ENCODE peak calls at places on chromosomes 1 and 21, in nine cellular contexts. L is heart right ventricle, G is brain microvascular endothelial cell, H is mammary epithelial cell, C is heart left ventricle, X is lung, W is breast epithelium, Q is left ventricle myocardium inferior, Y is upper lobe of left lung. O is an unnamed sample. For H3K36me3, the result is how much of the 10 kb centered on the place peaks cover.

GRCh38 chr1:8024329-8024728 is 1.8 kb downstream of the ERRFI1 start:
- DNase-seq in Y (no peak), H (no peak), Q (no peak), C (no peak), W (no peak), G (no peak), L (no peak), X (no peak), O (no peak)

GRCh38 chr1:194268839-194269238 is 1082.4 kb upstream of the B3GALT2 start:
- DNase-seq in Q (no peak), C (no peak), H (no peak), G (no peak), X (no peak), W (no peak), L (no peak), Y (no peak), O (no peak)

GRCh38 chr1:202283991-202284390 is 57.7 kb downstream of the UBE2T start:
- DNase-seq in C (no peak), X (no peak), Q (no peak), G (peak), Y (no peak), L (no peak), W (no peak), H (peak), O (no peak)

GRCh38 chr1:210233495-210234253 is 1.1 kb downstream of the SERTAD4 start:
- DNase-seq in C (peak), L (no peak), G (peak), Q (peak), Y (peak), H (peak), W (peak), X (peak), O (peak)

GRCh38 chr1:65431111-65431705 is 10.7 kb downstream of the LEPR start:
- DNase-seq in C (no peak), W (no peak), Y (no peak), L (no peak), Q (no peak), H (no peak), G (peak), X (no peak), O (no peak)

GRCh38 chr1:4176841-4177240 is 276.8 kb upstream of the C1orf174 start:
- DNase-seq in W (no peak), X (no peak), G (no peak), Y (no peak), H (no peak), L (no peak), C (no peak), Q (no peak), O (no peak)

GRCh38 chr1:161182214-161182613 is 4.9 kb upstream of the B4GALT3 start:
- DNase-seq in C (no peak), H (peak), L (no peak), Q (no peak), W (no peak), Y (no peak), X (no peak), G (no peak), O (no peak)

GRCh38 chr1:63523738-63524137 is 413 bp downstream of the EFCAB7 start:
- DNase-seq in Q (no peak), W (no peak), G (no peak), L (no peak), H (no peak), C (no peak), Y (no peak), X (no peak), O (no peak)

GRCh38 chr1:245220381-245220985 is 65.7 kb downstream of the KIF26B start:
- DNase-seq in X (no peak), C (no peak), Y (no peak), G (no peak), L (no peak), Q (no peak), H (no peak), W (no peak), O (no peak)

GRCh38 chr1:58819719-58820118 is 35.9 kb upstream of the JUN start:
- DNase-seq in C (no peak), Q (no peak), X (no peak), Y (no peak), H (no peak), L (no peak), G (peak), W (no peak), O (no peak)

GRCh38 chr1:235566092-235566491 is 61.8 kb upstream of the B3GALNT2 start:
- DNase-seq in Y (no peak), Q (no peak), X (no peak), W (no peak), G (no peak), L (no peak), C (no peak), H (no peak), O (no peak)

GRCh38 chr1:48644190-48644930 is 132.3 kb downstream of the BEND5 start:
- DNase-seq in W (no peak), C (no peak), L (no peak), G (no peak), Q (no peak), X (no peak), H (no peak), Y (no peak), O (no peak)

GRCh38 chr1:243482237-243483022 is 226.6 kb downstream of the SDCCAG8 start:
- DNase-seq in Q (no peak), C (no peak), L (no peak), Y (no peak), W (no peak), G (peak), X (no peak), H (peak), O (no peak)

GRCh38 chr1:17347769-17348592 is 24.0 kb upstream of the PADI6 start:
- DNase-seq in G (peak), Y (no peak), H (peak), C (no peak), X (no peak), W (no peak), L (no peak), Q (no peak), O (no peak)

GRCh38 chr1:89630046-89630445 is 2.9 kb upstream of the LRRC8C start:
- DNase-seq in X (no peak), Y (no peak), W (no peak), L (no peak), C (no peak), G (no peak), Q (no peak), H (no peak), O (no peak)

GRCh38 chr1:21896652-21897532 is 40.2 kb downstream of the HSPG2 start:
- DNase-seq in W (peak), L (peak), Y (peak), H (no peak), C (peak), G (no peak), Q (peak), X (peak), O (peak)

GRCh38 chr1:204092632-204093420 is 19.9 kb downstream of the SOX13 start:
- DNase-seq in L (no peak), Y (no peak), W (no peak), H (no peak), X (no peak), Q (no peak), G (no peak), C (no peak), O (peak)

GRCh38 chr1:183267646-183268431 is 81.8 kb downstream of the LAMC2 start:
- DNase-seq in L (no peak), H (peak), C (no peak), Q (no peak), Y (no peak), W (no peak), X (no peak), G (peak), O (no peak)

GRCh38 chr21:46127239-46128105 is 27.9 kb downstream of the FTCD start:
- DNase-seq in Y (no peak), H (no peak), Q (no peak), C (no peak), L (no peak), G (no peak), X (no peak), W (peak), O (peak)

GRCh38 chr1:158324375-158324774 is 7.0 kb downstream of the CD1B start:
- DNase-seq in X (no peak), Y (no peak), C (no peak), H (no peak), G (no peak), W (no peak), Q (no peak), L (no peak), O (no peak)

GRCh38 chr1:15222653-15223303 is 24.2 kb upstream of the FHAD1 start:
- DNase-seq in L (no peak), Q (no peak), C (no peak), X (no peak), Y (no peak), H (no peak), W (no peak), G (no peak), O (no peak)

GRCh38 chr21:38507374-38507942 is 9.2 kb upstream of the ERG start:
- DNase-seq in X (no peak), C (no peak), L (no peak), Y (no peak), Q (no peak), W (no peak), G (no peak), H (no peak), O (no peak)

GRCh38 chr21:38505654-38506523 is 7.6 kb upstream of the ERG start:
- DNase-seq in Y (peak), H (peak), X (no peak), Q (no peak), C (no peak), G (peak), L (peak), W (no peak), O (no peak)

GRCh38 chr21:38506606-38507331 is 8.5 kb upstream of the ERG start:
- DNase-seq in Y (peak), Q (peak), H (no peak), G (no peak), X (no peak), W (no peak), L (no peak), C (no peak), O (peak)

GRCh38 chr21:38511198-38511597 is 12.9 kb upstream of the ERG start:
- DNase-seq in L (no peak), C (no peak), G (no peak), Q (no peak), W (no peak), X (no peak), H (no peak), Y (no peak), O (no peak)

GRCh38 chr21:38511662-38512243 is 13.5 kb upstream of the ERG start:
- DNase-seq in X (no peak), Y (no peak), H (no peak), W (no peak), G (no peak), Q (no peak), C (no peak), L (no peak), O (no peak)
- TF ChIP-seq CTCF in X (no peak), Y (no peak), H (no peak), W (no peak), G (no peak), Q (no peak), C (no peak), L (no peak), O (no peak)

GRCh38 chr21:28960245-28960644 is 32.4 kb downstream of the LTN1 start:
- DNase-seq in W (no peak), C (no peak), Q (no peak), H (no peak), L (no peak), X (no peak), G (no peak), Y (no peak), O (no peak)
- H3K36me3 ChIP-seq in W (under half), C (under half), Q (half or more), H (under half), L (half or more), X (under half), G (under half), Y (under half), O (under half)

GRCh38 chr1:152774875-152775274 is at the start of gene LCE1F:
- DNase-seq in G (no peak), Y (no peak), H (peak), X (no peak), C (no peak), W (no peak), Q (no peak), L (no peak), O (no peak)

GRCh38 chr1:152770411-152770810 is 4.5 kb upstream of the LCE1F start:
- DNase-seq in L (no peak), X (no peak), C (no peak), G (no peak), Y (no peak), W (no peak), H (no peak), Q (no peak), O (no peak)

GRCh38 chr1:152768847-152769533 is 6.0 kb upstream of the LCE1F start:
- DNase-seq in C (no peak), Y (no peak), W (no peak), Q (no peak), L (no peak), G (no peak), X (no peak), H (peak), O (no peak)
- TF ChIP-seq CTCF in C (no peak), Y (no peak), W (no peak), Q (no peak), L (no peak), G (no peak), X (no peak), H (peak), O (no peak)

GRCh38 chr1:93154898-93155297 is 25.3 kb downstream of the TMED5 start:
- DNase-seq in L (no peak), X (no peak), G (no peak), W (no peak), Q (no peak), Y (no peak), C (no peak), H (no peak), O (no peak)
- H3K36me3 ChIP-seq in L (half or more), X (under half), G (under half), W (under half), Q (half or more), Y (under half), C (under half), H (under half), O (under half)